ENCODE peak calls at places on chromosomes 12 and 14, in nine cellular contexts. One of them, this sample, is unnamed.

GRCh38 chr14:93793555-93793954 is 5.3 kb upstream of the PRIMA1 start:
- DNase-seq in nucleus accumbens: no peak
- DNase-seq in neural crest cell: no peak
- DNase-seq in iris pigment epithelial cell: no peak
- DNase-seq in tibial nerve: no peak
- DNase-seq in Right ventricle myocardium superior: no peak
- DNase-seq in LoVo: no peak
- DNase-seq in GM19239: no peak
- DNase-seq in NCI-H460: no peak
- DNase-seq in this sample: no peak

GRCh38 chr12:32454866-32455265 is 55.5 kb downstream of the FGD4 start:
- DNase-seq in NCI-H460: no peak
- DNase-seq in nucleus accumbens: no peak
- DNase-seq in iris pigment epithelial cell: no peak
- DNase-seq in Right ventricle myocardium superior: no peak
- DNase-seq in GM19239: no peak
- DNase-seq in neural crest cell: no peak
- DNase-seq in LoVo: peak; percentile 26
- DNase-seq in tibial nerve: no peak
- DNase-seq in this sample: no peak

GRCh38 chr14:100617715-100618693 is 30.8 kb upstream of the BEGAIN start:
- DNase-seq in NCI-H460: no peak
- DNase-seq in neural crest cell: no peak
- DNase-seq in nucleus accumbens: peak; percentile 68
- DNase-seq in Right ventricle myocardium superior: peak; percentile 70
- DNase-seq in iris pigment epithelial cell: no peak
- DNase-seq in GM19239: no peak
- DNase-seq in tibial nerve: peak; percentile 41
- DNase-seq in LoVo: no peak
- DNase-seq in this sample: no peak

GRCh38 chr12:61857968-61858367 is 402.2 kb upstream of the USP15 start:
- DNase-seq in Right ventricle myocardium superior: no peak
- DNase-seq in tibial nerve: no peak
- DNase-seq in NCI-H460: no peak
- DNase-seq in LoVo: no peak
- DNase-seq in iris pigment epithelial cell: no peak
- DNase-seq in GM19239: no peak
- DNase-seq in nucleus accumbens: no peak
- DNase-seq in neural crest cell: no peak
- DNase-seq in this sample: no peak

GRCh38 chr14:29649170-29649569 is 278.5 kb downstream of the PRKD1 start:
- DNase-seq in Right ventricle myocardium superior: no peak
- DNase-seq in NCI-H460: no peak
- DNase-seq in GM19239: no peak
- DNase-seq in nucleus accumbens: no peak
- DNase-seq in tibial nerve: no peak
- DNase-seq in iris pigment epithelial cell: no peak
- DNase-seq in LoVo: no peak
- DNase-seq in neural crest cell: no peak
- DNase-seq in this sample: no peak

GRCh38 chr12:52342781-52343490 is 21.7 kb upstream of the KRT83 start:
- DNase-seq in tibial nerve: no peak
- DNase-seq in iris pigment epithelial cell: no peak
- DNase-seq in neural crest cell: no peak
- DNase-seq in Right ventricle myocardium superior: no peak
- DNase-seq in NCI-H460: no peak
- DNase-seq in GM19239: no peak
- DNase-seq in LoVo: no peak
- DNase-seq in nucleus accumbens: no peak
- DNase-seq in this sample: no peak

GRCh38 chr14:91509083-91509877 is 830 bp downstream of the PPP4R3A start:
- DNase-seq in nucleus accumbens: peak; percentile 27
- DNase-seq in NCI-H460: peak; percentile 26
- DNase-seq in iris pigment epithelial cell: peak; percentile 15
- DNase-seq in GM19239: peak; percentile 26
- DNase-seq in tibial nerve: no peak
- DNase-seq in neural crest cell: peak; percentile 18
- DNase-seq in Right ventricle myocardium superior: peak; percentile 52
- DNase-seq in LoVo: peak; percentile 19
- DNase-seq in this sample: peak; percentile 22

GRCh38 chr14:68403191-68403781 is 389.6 kb downstream of the ZFP36L1 start:
- DNase-seq in LoVo: no peak
- DNase-seq in nucleus accumbens: no peak
- DNase-seq in GM19239: no peak
- DNase-seq in NCI-H460: no peak
- DNase-seq in neural crest cell: no peak
- DNase-seq in tibial nerve: no peak
- DNase-seq in iris pigment epithelial cell: peak; percentile 22
- DNase-seq in Right ventricle myocardium superior: no peak
- DNase-seq in this sample: no peak

GRCh38 chr14:36130186-36130585 is 46.3 kb downstream of the PTCSC3 start:
- DNase-seq in NCI-H460: no peak
- DNase-seq in Right ventricle myocardium superior: no peak
- DNase-seq in LoVo: no peak
- DNase-seq in nucleus accumbens: no peak
- DNase-seq in GM19239: no peak
- DNase-seq in tibial nerve: no peak
- DNase-seq in neural crest cell: no peak
- DNase-seq in iris pigment epithelial cell: no peak
- DNase-seq in this sample: no peak

GRCh38 chr12:13000935-13001724 is 1.1 kb upstream of the HEBP1 start:
- DNase-seq in tibial nerve: peak; percentile 31
- DNase-seq in neural crest cell: peak; percentile 52
- DNase-seq in iris pigment epithelial cell: peak; percentile 59
- DNase-seq in GM19239: peak; percentile 28
- DNase-seq in nucleus accumbens: peak; percentile 34
- DNase-seq in LoVo: peak; percentile 63
- DNase-seq in Right ventricle myocardium superior: peak; percentile 76
- DNase-seq in NCI-H460: no peak
- DNase-seq in this sample: peak; percentile 60

GRCh38 chr12:9799961-9800360 is 27.3 kb upstream of the KLRF1 start:
- DNase-seq in Right ventricle myocardium superior: no peak
- DNase-seq in iris pigment epithelial cell: no peak
- DNase-seq in tibial nerve: no peak
- DNase-seq in neural crest cell: no peak
- DNase-seq in NCI-H460: no peak
- DNase-seq in GM19239: no peak
- DNase-seq in LoVo: no peak
- DNase-seq in nucleus accumbens: no peak
- DNase-seq in this sample: no peak

GRCh38 chr12:505221-505620 is 45.5 kb downstream of the B4GALNT3 start:
- DNase-seq in Right ventricle myocardium superior: no peak
- DNase-seq in neural crest cell: no peak
- DNase-seq in LoVo: no peak
- DNase-seq in tibial nerve: no peak
- DNase-seq in nucleus accumbens: no peak
- DNase-seq in NCI-H460: no peak
- DNase-seq in iris pigment epithelial cell: no peak
- DNase-seq in GM19239: no peak
- DNase-seq in this sample: no peak

This sample was measured in HTR-8/SVneo.